ENCODE peak calls at places on chromosomes 5 and 9, in four cellular contexts. One of them, this sample, is unnamed.

GRCh38 chr9:130825051-130825651 is 9.9 kb upstream of the ABL1 start:
- DNase-seq in ELF-1: peak
- DNase-seq in Caco-2: peak
- DNase-seq in stimulated activated naive B cell treated with anti-CD40 and anti-IgM and Interleukin-4, amounts not matched to agents 10 μg/mL and 1 μg/mL and 100 μg/mL, for 72 hours: no peak
- DNase-seq in this sample: no peak

GRCh38 chr5:43631182-43631910 is 28.4 kb downstream of the NNT start:
- DNase-seq in stimulated activated naive B cell treated with anti-CD40 and anti-IgM and Interleukin-4, amounts not matched to agents 10 μg/mL and 1 μg/mL and 100 μg/mL, for 72 hours: peak
- DNase-seq in Caco-2: peak
- DNase-seq in ELF-1: peak
- DNase-seq in this sample: peak

GRCh38 chr5:112411903-112412302 is 7.2 kb downstream of the EPB41L4A start:
- DNase-seq in stimulated activated naive B cell treated with anti-CD40 and anti-IgM and Interleukin-4, amounts not matched to agents 10 μg/mL and 1 μg/mL and 100 μg/mL, for 72 hours: no peak
- DNase-seq in ELF-1: no peak
- DNase-seq in Caco-2: no peak
- DNase-seq in this sample: no peak

GRCh38 chr5:147673276-147673675 is 109.3 kb downstream of the JAKMIP2 start:
- DNase-seq in ELF-1: no peak
- DNase-seq in stimulated activated naive B cell treated with anti-CD40 and anti-IgM and Interleukin-4, amounts not matched to agents 10 μg/mL and 1 μg/mL and 100 μg/mL, for 72 hours: no peak
- DNase-seq in Caco-2: no peak
- DNase-seq in this sample: no peak

GRCh38 chr9:130870491-130871381 is 25.9 kb downstream of the QRFP start:
- DNase-seq in stimulated activated naive B cell treated with anti-CD40 and anti-IgM and Interleukin-4, amounts not matched to agents 10 μg/mL and 1 μg/mL and 100 μg/mL, for 72 hours: peak
- DNase-seq in Caco-2: no peak
- DNase-seq in ELF-1: no peak
- DNase-seq in this sample: peak

GRCh38 chr9:109862452-109862851 is 82.5 kb downstream of the PALM2AKAP2 start:
- DNase-seq in ELF-1: no peak
- DNase-seq in Caco-2: no peak
- DNase-seq in stimulated activated naive B cell treated with anti-CD40 and anti-IgM and Interleukin-4, amounts not matched to agents 10 μg/mL and 1 μg/mL and 100 μg/mL, for 72 hours: no peak
- DNase-seq in this sample: no peak

GRCh38 chr9:114988962-114989599 is 58.7 kb upstream of the TNFSF8 start:
- DNase-seq in Caco-2: no peak
- DNase-seq in ELF-1: no peak
- DNase-seq in stimulated activated naive B cell treated with anti-CD40 and anti-IgM and Interleukin-4, amounts not matched to agents 10 μg/mL and 1 μg/mL and 100 μg/mL, for 72 hours: peak
- DNase-seq in this sample: no peak

GRCh38 chr9:136080716-136081112 is 14.4 kb downstream of the NACC2 start:
- DNase-seq in stimulated activated naive B cell treated with anti-CD40 and anti-IgM and Interleukin-4, amounts not matched to agents 10 μg/mL and 1 μg/mL and 100 μg/mL, for 72 hours: no peak
- DNase-seq in Caco-2: no peak
- DNase-seq in ELF-1: no peak
- DNase-seq in this sample: no peak

GRCh38 chr5:170636206-170636605 is 132.4 kb downstream of the KCNIP1 start:
- DNase-seq in Caco-2: peak
- DNase-seq in ELF-1: no peak
- DNase-seq in stimulated activated naive B cell treated with anti-CD40 and anti-IgM and Interleukin-4, amounts not matched to agents 10 μg/mL and 1 μg/mL and 100 μg/mL, for 72 hours: no peak
- DNase-seq in this sample: no peak

GRCh38 chr5:16492398-16493175 is 27.0 kb upstream of the ZNF622 start:
- DNase-seq in ELF-1: no peak
- DNase-seq in stimulated activated naive B cell treated with anti-CD40 and anti-IgM and Interleukin-4, amounts not matched to agents 10 μg/mL and 1 μg/mL and 100 μg/mL, for 72 hours: no peak
- DNase-seq in Caco-2: no peak
- DNase-seq in this sample: no peak

GRCh38 chr5:35902032-35902681 is 36.3 kb downstream of the CAPSL start:
- DNase-seq in Caco-2: no peak
- DNase-seq in stimulated activated naive B cell treated with anti-CD40 and anti-IgM and Interleukin-4, amounts not matched to agents 10 μg/mL and 1 μg/mL and 100 μg/mL, for 72 hours: no peak
- DNase-seq in ELF-1: no peak
- DNase-seq in this sample: peak

GRCh38 chr5:139566611-139567010 is 5.5 kb downstream of the UBE2D2 start:
- DNase-seq in stimulated activated naive B cell treated with anti-CD40 and anti-IgM and Interleukin-4, amounts not matched to agents 10 μg/mL and 1 μg/mL and 100 μg/mL, for 72 hours: no peak
- DNase-seq in Caco-2: no peak
- DNase-seq in ELF-1: no peak
- DNase-seq in this sample: no peak